ENCODE peak calls at places on chromosome 2, in ten cellular contexts. J is iris pigment epithelial cell; T is HFFc6; A is K562; F is central memory CD4-positive, alpha-beta T cell; C is GM13976; K is GM10248; P is GM03348; O is AML-193; G is activated CD4-positive, alpha-beta T cell treated with anti-CD3 and anti-CD28 coated beads, Interleukin-2, amount 50 U/mL, for 24 hours. Z is an unnamed sample.

GRCh38 chr2:64359176-64359891 is 94.6 kb upstream of the LGALSL start:
- DNase-seq in J (no peak), F (no peak), G (no peak), C (no peak), O (no peak), K (no peak), P (no peak), A (no peak), T (no peak), Z (no peak)

GRCh38 chr2:196459539-196459938 is 180.0 kb upstream of the CCDC150 start:
- DNase-seq in F (no peak), T (no peak), J (peak; percentile 88), C (no peak), P (peak; percentile 15), O (no peak), G (no peak), K (no peak), A (peak; percentile 60), Z (no peak)

GRCh38 chr2:232028631-232029030 is 67.1 kb downstream of the DIS3L2 start:
- DNase-seq in T (no peak), A (no peak), J (no peak), F (no peak), C (no peak), G (no peak), K (no peak), P (peak; percentile 35), O (no peak), Z (no peak)

GRCh38 chr2:10537522-10538195 is 89.5 kb upstream of the ODC1 start:
- DNase-seq in G (no peak), O (no peak), C (no peak), T (no peak), J (no peak), A (no peak), F (no peak), K (no peak), P (no peak), Z (no peak)

GRCh38 chr2:203400805-203401585 is 72.8 kb downstream of the ABI2 start:
- DNase-seq in K (no peak), P (peak; percentile 20), G (no peak), J (peak; percentile 70), F (no peak), C (no peak), T (peak; percentile 30), O (no peak), A (no peak), Z (no peak)

GRCh38 chr2:86020984-86021383 is 84.7 kb downstream of the POLR1A start:
- DNase-seq in G (no peak), C (no peak), J (peak; percentile 71), A (no peak), O (no peak), F (no peak), P (peak; percentile 36), K (no peak), T (no peak), Z (no peak)

GRCh38 chr2:215638687-215639086 is 202.8 kb upstream of the FN1 start:
- DNase-seq in F (no peak), O (no peak), P (no peak), C (no peak), J (no peak), G (no peak), K (no peak), T (no peak), A (no peak), Z (no peak)

GRCh38 chr2:190627881-190628412 is 20.9 kb upstream of the NAB1 start:
- DNase-seq in K (peak; percentile 62), J (peak; percentile 40), A (no peak), G (no peak), T (no peak), P (peak; percentile 75), F (no peak), O (no peak), C (peak; percentile 65), Z (no peak)

GRCh38 chr2:73979021-73979420 is 5.7 kb upstream of the TET3 start:
- DNase-seq in F (peak; percentile 83), A (no peak), J (no peak), O (no peak), P (no peak), K (peak; percentile 67), C (peak; percentile 55), T (no peak), G (no peak), Z (peak; percentile 70)

GRCh38 chr2:239518286-239519080 is 117.7 kb upstream of the HDAC4 start:
- DNase-seq in G (no peak), T (no peak), O (no peak), K (no peak), A (no peak), P (no peak), C (no peak), J (no peak), F (no peak), Z (no peak)

GRCh38 chr2:157415632-157416101 is 28.2 kb downstream of the CYTIP start:
- DNase-seq in G (no peak), P (no peak), O (no peak), K (no peak), F (no peak), C (no peak), A (no peak), J (no peak), T (no peak), Z (no peak)

GRCh38 chr2:72913531-72914225 is 3.6 kb upstream of the EMX1 start:
- DNase-seq in G (no peak), A (no peak), J (no peak), F (no peak), K (no peak), O (no peak), P (no peak), T (no peak), C (no peak), Z (no peak)

GRCh38 chr2:5696741-5697521 is 4.7 kb downstream of the SOX11 start:
- DNase-seq in C (no peak), J (peak; percentile 65), T (no peak), K (no peak), F (no peak), G (no peak), A (no peak), O (no peak), P (peak; percentile 11), Z (no peak)

GRCh38 chr2:5387421-5387820 is 304.8 kb upstream of the SOX11 start:
- DNase-seq in O (no peak), G (no peak), J (peak; percentile 9), C (no peak), P (no peak), F (no peak), T (no peak), K (no peak), A (no peak), Z (no peak)

GRCh38 chr2:204299766-204300165 is 245.5 kb upstream of the PARD3B start:
- DNase-seq in T (no peak), C (no peak), J (no peak), O (no peak), A (no peak), F (no peak), K (no peak), G (no peak), P (no peak), Z (no peak)

Z was measured in CD4-positive, CD25-positive, alpha-beta regulatory T cell.